ENCODE peak calls at places on chromosomes 12 and 14, in eight cellular contexts. G, N, Y, Z, F, C, L and W are unnamed samples. For H3K4me1, the result is how much of the 10 kb centered on the place peaks cover.

GRCh38 chr12:99505805-99506204 is 141.7 kb upstream of the GARIN6 start:
- DNase-seq in G (no peak), N (no peak), Y (no peak), Z (no peak), F (peak), C (no peak), L (no peak), W (no peak)

GRCh38 chr12:1811281-1811947 is 9.0 kb upstream of the LRTM2 start:
- DNase-seq in G (no peak), N (no peak), Y (no peak), Z (peak), F (peak), C (no peak), L (no peak), W (no peak)

GRCh38 chr14:39974036-39974435 is 541.8 kb upstream of the FBXO33 start:
- DNase-seq in G (no peak), N (no peak), Y (no peak), Z (no peak), F (no peak), C (no peak), L (no peak), W (no peak)

GRCh38 chr14:66443158-66443695 is 42.9 kb upstream of the CCDC196 start:
- DNase-seq in G (no peak), N (no peak), Y (no peak), Z (no peak), F (peak), C (no peak), L (no peak), W (no peak)

GRCh38 chr14:28661171-28661772 is 105.3 kb upstream of the FOXG1 start:
- DNase-seq in G (no peak), N (no peak), Y (no peak), Z (peak), F (peak), C (no peak), L (no peak), W (no peak)

GRCh38 chr12:18141583-18141982 is 51.6 kb upstream of the RERGL start:
- DNase-seq in G (no peak), N (no peak), Y (no peak), Z (no peak), F (peak), C (no peak), L (no peak), W (no peak)

GRCh38 chr12:8554451-8555195 is 13.9 kb upstream of the CLEC4E start:
- DNase-seq in G (no peak), N (no peak), Y (no peak), Z (peak), F (peak), C (no peak), L (no peak), W (no peak)

GRCh38 chr12:4867384-4867783 is 42.3 kb upstream of the KCNA1 start:
- DNase-seq in G (no peak), N (no peak), Y (no peak), Z (no peak), F (no peak), C (no peak), L (no peak), W (no peak)

GRCh38 chr12:3973939-3974644 is 100.9 kb upstream of the PARP11 start:
- DNase-seq in G (peak), N (no peak), Y (no peak), Z (no peak), F (no peak), C (no peak), L (no peak), W (no peak)

GRCh38 chr12:119666900-119667576 is 895 bp upstream of the PRKAB1 start:
- DNase-seq in G (no peak), N (no peak), Y (no peak), Z (no peak), F (no peak), C (no peak), L (no peak), W (no peak)

GRCh38 chr12:29591140-29592020 is 93.9 kb upstream of the OVCH1 start:
- DNase-seq in G (no peak), N (peak), Y (no peak), Z (peak), F (no peak), C (no peak), L (no peak), W (no peak)

GRCh38 chr14:94707494-94707893 is 62.4 kb downstream of the GSC start:
- DNase-seq in G (no peak), N (no peak), Y (no peak), Z (no peak), F (no peak), C (no peak), L (peak), W (no peak)

GRCh38 chr12:53220857-53221202 is 11.2 kb downstream of the RARG start:
- DNase-seq in G (peak), N (peak), Y (peak), Z (peak), F (peak), C (peak), L (peak), W (peak)

GRCh38 chr12:53221203-53222076 is 10.6 kb downstream of the RARG start:
- DNase-seq in G (peak), N (peak), Y (peak), Z (peak), F (peak), C (peak), L (peak), W (peak)

GRCh38 chr12:53223006-53223305 is 9.1 kb downstream of the RARG start:
- DNase-seq in G (no peak), N (no peak), Y (no peak), Z (no peak), F (no peak), C (no peak), L (no peak), W (no peak)

GRCh38 chr12:53223391-53224267 is 8.4 kb downstream of the RARG start:
- DNase-seq in G (no peak), N (no peak), Y (peak), Z (peak), F (peak), C (no peak), L (no peak), W (no peak)

DNA sequence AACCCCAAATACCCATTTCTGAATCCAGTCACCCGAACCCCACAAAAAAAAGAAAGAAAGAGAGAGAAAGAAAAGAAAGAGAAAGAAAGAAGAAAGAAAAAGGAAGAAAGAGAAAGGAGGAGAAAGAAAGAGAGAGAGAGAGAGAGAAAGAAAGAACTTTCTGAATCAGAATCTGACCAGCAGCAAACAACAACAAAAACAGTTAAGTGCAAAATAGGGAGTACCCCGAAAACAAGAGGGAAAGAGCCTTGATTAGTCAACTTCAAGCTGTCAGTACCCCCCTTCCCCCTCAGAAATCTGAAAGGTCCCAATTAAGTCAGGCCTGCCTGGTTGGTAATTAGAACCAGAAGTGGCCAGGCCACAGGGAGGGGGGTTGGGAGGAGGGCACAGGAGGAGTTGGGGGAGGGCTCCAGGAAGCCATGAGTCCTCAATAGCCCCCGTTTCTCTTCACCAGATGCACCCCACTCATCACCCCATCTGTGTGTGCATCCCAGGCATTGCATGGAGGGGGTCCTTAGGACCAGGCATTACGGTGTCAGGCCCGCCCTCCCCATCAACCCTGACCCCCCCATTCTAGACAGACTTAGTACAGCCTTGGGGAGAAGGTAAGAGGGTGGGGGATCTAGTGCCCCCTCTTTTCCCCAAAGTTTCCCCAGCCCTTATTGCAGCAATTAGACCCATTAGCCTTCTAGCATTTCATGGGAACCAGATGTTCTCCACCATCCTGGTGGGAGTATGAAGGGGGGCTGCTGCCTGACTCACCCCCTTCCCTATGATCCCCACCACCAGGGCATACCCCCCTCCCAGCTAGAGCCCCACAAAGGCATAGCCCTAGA is 9.6 kb downstream of the RARG start:
- DNase-seq in G (no peak), N (no peak), Y (no peak), Z (no peak), F (no peak), C (no peak), L (no peak), W (no peak)
- H3K4me1 ChIP-seq in G (under half), N (under half), Y (under half), Z (under half), F (under half), C (under half), L (half or more), W (under half)

GRCh38 chr12:49283541-49284429 is 11.2 kb upstream of the PRPH start:
- DNase-seq in G (no peak), N (no peak), Y (no peak), Z (no peak), F (no peak), C (no peak), L (no peak), W (no peak)
- TF ChIP-seq CTCF in G (no peak), N (no peak), Y (no peak), Z (peak), F (no peak), C (no peak), L (peak), W (no peak)

DNA sequence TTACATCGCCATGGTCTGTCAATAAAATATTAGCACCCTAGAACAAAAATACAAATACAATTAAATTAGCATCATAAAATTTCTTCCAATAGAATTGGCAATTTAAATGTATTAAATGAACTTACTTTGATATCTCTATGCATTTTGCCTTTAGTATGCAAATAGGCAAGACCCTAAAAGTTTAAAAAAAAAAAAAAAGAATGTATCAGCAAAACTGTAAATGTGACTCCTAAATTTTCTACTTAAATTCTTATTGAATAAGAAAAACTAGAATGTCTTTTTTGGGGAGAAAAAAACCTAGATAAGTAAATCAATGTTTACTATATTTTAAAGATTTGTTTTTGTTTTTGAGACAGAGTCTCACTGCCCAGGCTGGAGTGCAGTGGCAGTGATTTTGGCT is 56.2 kb downstream of the MAP4K5 start:
- DNase-seq in G (no peak), N (no peak), Y (no peak), Z (no peak), F (no peak), C (no peak), L (no peak), W (no peak)
- H3K27ac ChIP-seq in G (no peak), N (no peak), Y (no peak), Z (no peak), F (no peak), C (no peak), L (no peak), W (no peak)

DNA sequence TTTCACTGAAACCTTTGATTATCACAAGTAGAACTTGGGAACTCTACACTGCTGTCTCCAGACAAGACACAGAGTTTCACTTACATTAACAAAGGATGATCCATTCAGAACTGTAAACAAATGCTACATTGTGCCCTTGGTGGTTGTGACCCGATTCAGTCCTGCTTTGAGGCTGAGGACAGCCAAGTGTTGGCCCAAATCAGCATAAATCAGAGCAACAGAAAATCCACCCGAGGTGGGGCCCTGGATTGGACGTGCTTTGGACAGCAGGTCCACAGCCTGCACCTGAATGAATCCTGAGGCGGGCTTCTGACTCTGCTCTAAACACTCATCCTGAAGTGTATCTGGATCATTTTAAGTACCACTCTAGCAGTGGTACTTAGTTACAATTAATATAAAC is 68.8 kb downstream of the PPP2R5C start:
- DNase-seq in G (no peak), N (no peak), Y (no peak), Z (no peak), F (no peak), C (no peak), L (no peak), W (no peak)
- H3K4me1 ChIP-seq in G (under half), N (half or more), Y (under half), Z (under half), F (under half), C (under half), L (under half), W (under half)

DNA sequence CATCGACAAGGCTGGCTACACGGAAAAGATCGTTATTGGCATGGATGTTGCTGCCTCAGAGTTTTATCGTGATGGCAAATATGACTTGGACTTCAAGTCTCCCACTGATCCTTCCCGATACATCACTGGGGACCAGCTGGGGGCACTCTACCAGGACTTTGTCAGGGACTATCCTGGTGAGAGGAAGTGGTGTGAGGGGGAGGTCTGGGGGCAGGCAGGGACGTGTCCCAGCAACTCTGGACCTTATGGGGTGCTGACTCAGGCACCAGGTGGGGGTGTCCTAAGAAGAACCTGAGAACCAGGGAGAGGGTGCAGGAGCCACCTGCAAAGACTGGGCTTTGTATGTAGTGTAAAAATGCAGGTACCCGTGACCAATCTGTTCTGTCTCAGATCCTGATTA is 5.2 kb downstream of the ENO2 start:
- DNase-seq in G (no peak), N (no peak), Y (no peak), Z (no peak), F (no peak), C (no peak), L (no peak), W (no peak)
- TF ChIP-seq CTCF in G (no peak), N (no peak), Y (no peak), Z (no peak), F (no peak), C (no peak), L (no peak), W (no peak)

DNA sequence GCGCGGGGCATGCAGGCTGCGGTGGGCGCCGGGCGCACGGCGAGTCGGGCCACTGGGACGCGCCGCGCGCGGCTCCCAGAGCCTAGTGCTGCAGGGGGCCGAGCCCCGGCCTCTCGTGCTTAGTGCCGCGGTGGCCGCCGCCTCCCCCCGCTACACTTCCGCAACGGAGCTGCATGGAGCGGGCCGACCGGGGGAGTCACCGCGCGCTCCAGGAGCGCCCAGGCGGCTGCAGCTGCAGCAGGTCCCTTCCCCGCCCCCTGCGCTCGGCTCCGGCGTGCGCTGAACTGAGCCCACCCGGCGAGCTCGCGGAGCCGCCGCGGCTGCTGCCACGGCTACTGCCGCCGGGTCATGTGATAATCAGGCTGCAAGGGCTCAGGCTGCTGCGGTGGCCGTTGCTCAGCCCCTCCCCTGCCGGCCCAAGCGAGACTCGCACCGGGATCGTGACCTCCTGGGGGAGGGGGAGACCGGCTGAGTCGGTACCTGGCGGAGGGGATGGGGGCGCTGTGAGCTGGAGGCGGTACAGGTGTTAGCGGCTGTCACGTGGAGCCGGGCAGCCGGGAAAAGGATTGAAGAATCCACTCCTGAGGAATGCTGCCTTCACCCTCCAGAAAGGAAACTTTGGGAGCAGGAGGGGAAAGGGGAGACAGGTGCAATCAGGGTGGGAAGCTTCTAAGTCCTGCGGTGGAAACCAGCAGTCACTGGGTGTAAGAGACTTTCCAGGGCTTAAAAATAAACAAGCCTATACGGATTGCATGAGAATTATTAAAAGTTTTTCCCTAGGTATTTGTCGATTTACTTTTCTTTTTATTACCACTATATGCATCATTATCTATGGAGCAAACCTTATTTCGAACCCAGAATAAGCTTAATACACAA is at the start of gene PPM1H:
- DNase-seq in G (peak), N (peak), Y (peak), Z (peak), F (no peak), C (peak), L (peak), W (peak)
- H3K27ac ChIP-seq in G (no peak), N (peak), Y (peak), Z (no peak), F (no peak), C (peak), L (peak), W (peak)

GRCh38 chr12:27246141-27246540 is 2.1 kb downstream of the STK38L start:
- DNase-seq in G (no peak), N (no peak), Y (no peak), Z (no peak), F (no peak), C (no peak), L (no peak), W (no peak)
- H3K4me1 ChIP-seq in G (under half), N (under half), Y (under half), Z (under half), F (under half), C (under half), L (under half), W (under half)

DNA sequence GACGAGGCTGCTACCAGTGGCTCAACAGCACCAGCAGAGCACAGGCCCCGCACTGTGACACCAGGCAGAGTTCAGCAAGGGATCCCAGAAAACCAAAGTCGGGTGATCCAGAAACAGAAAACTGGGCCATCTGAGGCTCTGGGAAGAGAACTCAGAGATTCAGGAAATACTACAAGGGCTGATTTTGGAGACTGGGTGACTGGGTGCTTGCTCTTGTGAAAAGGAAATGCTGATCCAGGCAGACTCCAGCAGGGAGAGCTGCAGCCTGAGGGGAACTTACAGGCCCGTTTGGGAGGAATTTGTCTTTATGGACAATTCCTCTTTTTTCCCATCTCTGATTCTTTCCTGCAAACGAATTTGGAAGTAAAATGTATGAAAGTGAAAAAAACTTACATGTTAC is 28.2 kb downstream of the FOXN3 start:
- DNase-seq in G (peak), N (no peak), Y (no peak), Z (peak), F (no peak), C (no peak), L (no peak), W (no peak)
- TF ChIP-seq CTCF in G (peak), N (no peak), Y (no peak), Z (peak), F (peak), C (no peak), L (no peak), W (no peak)

GRCh38 chr12:53074290-53074998 is 4.7 kb downstream of the SPRYD3 start:
- DNase-seq in G (peak), N (no peak), Y (peak), Z (no peak), F (no peak), C (no peak), L (no peak), W (no peak)
- H3K27ac ChIP-seq in G (no peak), N (peak), Y (peak), Z (no peak), F (no peak), C (no peak), L (no peak), W (no peak)

DNA sequence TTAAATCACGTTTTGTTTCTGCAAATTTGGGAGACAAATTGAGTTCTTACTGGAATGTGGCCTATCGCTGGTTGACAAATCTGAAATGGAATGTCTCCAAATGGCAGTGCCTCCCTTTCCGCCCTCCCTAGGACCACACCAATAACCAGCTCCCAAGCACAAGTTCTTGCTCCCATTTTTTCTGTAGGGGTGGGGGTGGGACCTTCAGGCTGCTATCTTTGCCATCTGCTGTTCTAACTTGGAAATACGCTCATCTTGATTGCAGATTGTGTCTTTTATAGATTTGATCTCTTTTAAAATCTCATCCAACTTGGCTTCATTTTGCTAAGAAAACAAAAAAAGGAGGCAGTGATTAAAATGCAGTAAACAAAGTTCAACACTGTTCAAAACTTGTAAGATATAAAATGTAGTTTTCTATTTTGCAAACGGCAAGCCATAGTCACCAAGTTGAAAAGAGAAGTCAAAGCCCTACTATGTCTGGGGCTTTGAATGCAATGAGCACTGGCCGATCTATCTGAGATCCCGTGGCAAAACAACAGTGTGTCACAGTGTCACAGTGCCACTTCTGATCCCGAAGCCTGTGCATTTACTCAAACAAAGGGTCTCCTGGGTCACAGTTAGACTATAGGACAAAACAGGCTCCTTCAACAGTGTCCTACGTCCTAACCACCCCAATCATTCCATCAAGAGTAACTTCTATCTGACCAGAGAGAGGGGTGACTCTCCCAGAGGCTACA is 13.7 kb upstream of the SELPLG start:
- DNase-seq in G (no peak), N (no peak), Y (no peak), Z (no peak), F (peak), C (no peak), L (no peak), W (no peak)
- H3K4me1 ChIP-seq in G (under half), N (under half), Y (under half), Z (under half), F (under half), C (under half), L (under half), W (under half)